ENCODE peak calls at places on chromosomes 6 and 20, in four cellular contexts. L is spleen, K is prostate gland, V is breast epithelium. Z is an unnamed sample. For H3K4me1, the result is how much of the 10 kb centered on the place peaks cover.

GRCh38 chr6:43803055-43803782 is 33.2 kb downstream of the VEGFA start:
- DNase-seq in L (no peak), K (no peak), V (no peak), Z (no peak)

GRCh38 chr6:4274382-4275082 is 139.2 kb upstream of the ECI2 start:
- DNase-seq in L (no peak), K (no peak), V (no peak), Z (no peak)

GRCh38 chr6:28776269-28777146 is 147.3 kb downstream of the TRIM27 start:
- DNase-seq in L (no peak), K (no peak), V (no peak), Z (no peak)

GRCh38 chr20:64222273-64222672 is 33.3 kb upstream of the PCMTD2 start:
- DNase-seq in L (no peak), K (no peak), V (no peak), Z (no peak)

GRCh38 chr6:6611486-6611885 is 23.0 kb downstream of the LY86 start:
- DNase-seq in L (no peak), K (no peak), V (no peak), Z (no peak)

GRCh38 chr6:138128096-138128495 is 20.9 kb upstream of the PERP start:
- DNase-seq in L (no peak), K (no peak), V (no peak), Z (no peak)

GRCh38 chr6:19180348-19181073 is 656.7 kb upstream of the ID4 start:
- DNase-seq in L (no peak), K (peak), V (no peak), Z (peak)

GRCh38 chr20:20483328-20483727 is 115.4 kb downstream of the INSM1 start:
- DNase-seq in L (no peak), K (no peak), V (no peak), Z (no peak)

GRCh38 chr6:101001012-101001411 is 119.9 kb upstream of the ASCC3 start:
- DNase-seq in L (no peak), K (no peak), V (no peak), Z (no peak)

GRCh38 chr20:50320910-50321796 is 130.5 kb downstream of the CEBPB start:
- DNase-seq in L (peak), K (peak), V (peak), Z (peak)

GRCh38 chr20:51864967-51865366 is 62.6 kb upstream of the SALL4 start:
- DNase-seq in L (no peak), K (no peak), V (no peak), Z (no peak)

GRCh38 chr6:31057426-31058003 is 47.2 kb downstream of the MUC22 start:
- DNase-seq in L (no peak), K (no peak), V (no peak), Z (no peak)

GRCh38 chr6:5302220-5302946 is 41.1 kb downstream of the FARS2 start:
- DNase-seq in L (no peak), K (no peak), V (no peak), Z (no peak)

GRCh38 chr6:159089909-159090308 is 45.1 kb upstream of the TAGAP start:
- DNase-seq in L (no peak), K (no peak), V (no peak), Z (no peak)

GRCh38 chr6:130198483-130199035 is 24.2 kb downstream of the SAMD3 start:
- DNase-seq in L (no peak), K (no peak), V (no peak), Z (no peak)

GRCh38 chr6:41846666-41847237 is 48.4 kb downstream of the USP49 start:
- DNase-seq in L (no peak), K (peak), V (peak), Z (no peak)

GRCh38 chr6:157990321-157991066 is 8.8 kb downstream of the SYNJ2 start:
- DNase-seq in L (peak), K (no peak), V (no peak), Z (no peak)

GRCh38 chr20:7627734-7628663 is 312.3 kb downstream of the HAO1 start:
- DNase-seq in L (no peak), K (no peak), V (no peak), Z (no peak)

GRCh38 chr20:366042-366718 is 14.4 kb upstream of the TRIB3 start:
- DNase-seq in L (no peak), K (peak), V (no peak), Z (no peak)

GRCh38 chr6:44002591-44003344 is 124.5 kb downstream of the MRPL14 start:
- DNase-seq in L (peak), K (peak), V (peak), Z (no peak)

GRCh38 chr6:154766288-154766687 is 33.1 kb downstream of the SCAF8 start:
- DNase-seq in L (no peak), K (no peak), V (no peak), Z (no peak)

GRCh38 chr6:113271437-113271836 is 585.7 kb upstream of the MARCKS start:
- DNase-seq in L (no peak), K (no peak), V (no peak), Z (peak)

DNA sequence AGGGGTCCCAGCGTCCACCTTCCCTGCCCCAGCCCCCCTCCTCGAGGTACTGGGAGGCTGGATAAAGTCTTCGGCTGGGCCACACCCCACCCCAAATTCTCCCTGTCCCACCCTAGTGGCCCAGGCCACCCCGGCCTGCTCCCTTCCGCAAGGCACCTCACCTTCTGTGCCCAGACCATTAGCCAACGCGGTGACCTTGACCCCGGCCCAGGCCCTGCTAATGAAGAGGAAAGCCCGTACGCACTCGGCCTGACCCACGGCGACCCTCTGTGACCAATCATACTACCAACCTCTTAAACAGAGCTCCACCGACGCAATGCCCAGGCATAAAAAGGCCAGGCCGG is 182 bp upstream of the OXT start:
- DNase-seq in L (peak), K (no peak), V (no peak), Z (no peak)
- H3K4me3 ChIP-seq in L (peak), K (peak), V (peak), Z (no peak)

GRCh38 chr6:81750201-81750600 is 2.3 kb downstream of the TENT5A start:
- DNase-seq in L (no peak), K (no peak), V (no peak), Z (no peak)

GRCh38 chr6:81748946-81749345 is 3.5 kb downstream of the TENT5A start:
- DNase-seq in L (no peak), K (no peak), V (no peak), Z (no peak)

GRCh38 chr6:81749704-81750103 is 2.8 kb downstream of the TENT5A start:
- DNase-seq in L (no peak), K (no peak), V (no peak), Z (no peak)

GRCh38 chr6:81744136-81744535 is 8.3 kb downstream of the TENT5A start:
- DNase-seq in L (no peak), K (no peak), V (no peak), Z (no peak)

GRCh38 chr6:81747327-81747726 is 5.2 kb downstream of the TENT5A start:
- DNase-seq in L (no peak), K (no peak), V (no peak), Z (no peak)
- H3K4me1 ChIP-seq in L (under half), K (under half), V (under half), Z (half or more)

DNA sequence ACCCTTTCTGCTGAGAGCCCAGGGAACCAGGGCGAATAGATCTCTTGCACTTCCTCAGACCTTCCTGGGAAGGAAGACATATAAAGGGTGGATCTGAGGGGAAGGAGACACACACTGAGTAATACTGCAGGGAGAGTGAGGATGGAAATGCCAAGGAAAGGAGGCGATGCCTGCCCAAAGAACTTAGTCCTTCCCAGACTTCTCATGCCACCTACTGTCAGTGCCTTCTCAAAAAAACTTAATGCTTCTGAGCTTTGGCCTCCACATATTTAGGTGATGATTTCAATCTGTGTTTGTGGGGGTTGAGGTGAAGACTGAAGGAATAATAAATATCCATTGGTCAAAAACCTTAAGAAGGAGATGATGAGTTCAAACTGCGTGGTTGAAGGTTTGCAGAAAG is 9.7 kb downstream of the BTN3A1 start:
- DNase-seq in L (no peak), K (no peak), V (no peak), Z (no peak)
- TF ChIP-seq CTCF in L (no peak), K (no peak), V (no peak), Z (no peak)

DNA sequence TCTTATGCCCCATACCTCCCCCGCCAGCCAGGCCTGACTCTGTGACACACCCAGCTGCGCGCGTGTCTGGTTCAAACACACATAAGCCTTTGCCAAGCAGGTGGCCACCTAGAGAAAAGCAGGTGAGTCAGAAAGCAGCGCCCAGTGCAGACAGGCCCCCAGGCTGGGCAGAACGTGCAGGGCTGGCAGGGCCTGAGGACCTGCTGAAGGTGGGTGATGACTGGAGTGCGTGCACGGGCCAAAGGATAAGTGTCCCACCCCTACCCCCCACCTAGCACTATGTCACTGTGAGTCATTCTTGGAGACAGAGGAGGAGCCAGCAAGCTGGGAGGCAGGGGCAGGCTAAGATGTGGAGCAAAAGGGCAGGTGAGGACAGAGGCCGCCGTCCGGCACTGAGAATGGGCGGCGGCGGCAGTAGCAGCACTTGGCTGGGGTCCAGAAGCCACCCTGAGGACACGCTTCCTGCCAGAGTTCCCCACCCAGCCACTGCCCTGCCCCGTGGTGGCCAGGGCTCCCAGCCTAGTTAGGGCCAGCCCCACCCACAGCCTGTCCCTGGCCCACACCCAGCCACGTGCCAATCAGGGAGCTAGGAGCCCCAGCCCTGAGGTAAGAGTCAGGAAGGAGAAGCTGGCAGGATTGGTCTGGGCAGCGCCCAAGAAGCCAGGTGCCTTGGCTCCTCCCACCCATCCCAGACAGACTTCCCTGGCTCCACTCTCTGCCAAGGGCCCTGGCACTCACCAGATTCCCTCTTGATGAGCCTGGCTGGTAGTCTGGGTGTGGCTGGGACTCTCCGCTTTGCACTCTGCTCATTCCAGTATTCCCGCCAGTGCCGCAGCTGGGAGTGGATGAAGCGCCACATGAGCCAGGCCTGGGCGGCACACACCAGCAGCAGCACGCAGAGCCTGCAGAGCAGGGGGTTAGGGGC is 72.7 kb downstream of the TRAM2 start:
- DNase-seq in L (peak), K (peak), V (peak), Z (peak)
- H3K4me3 ChIP-seq in L (no peak), K (no peak), V (no peak), Z (no peak)

DNA sequence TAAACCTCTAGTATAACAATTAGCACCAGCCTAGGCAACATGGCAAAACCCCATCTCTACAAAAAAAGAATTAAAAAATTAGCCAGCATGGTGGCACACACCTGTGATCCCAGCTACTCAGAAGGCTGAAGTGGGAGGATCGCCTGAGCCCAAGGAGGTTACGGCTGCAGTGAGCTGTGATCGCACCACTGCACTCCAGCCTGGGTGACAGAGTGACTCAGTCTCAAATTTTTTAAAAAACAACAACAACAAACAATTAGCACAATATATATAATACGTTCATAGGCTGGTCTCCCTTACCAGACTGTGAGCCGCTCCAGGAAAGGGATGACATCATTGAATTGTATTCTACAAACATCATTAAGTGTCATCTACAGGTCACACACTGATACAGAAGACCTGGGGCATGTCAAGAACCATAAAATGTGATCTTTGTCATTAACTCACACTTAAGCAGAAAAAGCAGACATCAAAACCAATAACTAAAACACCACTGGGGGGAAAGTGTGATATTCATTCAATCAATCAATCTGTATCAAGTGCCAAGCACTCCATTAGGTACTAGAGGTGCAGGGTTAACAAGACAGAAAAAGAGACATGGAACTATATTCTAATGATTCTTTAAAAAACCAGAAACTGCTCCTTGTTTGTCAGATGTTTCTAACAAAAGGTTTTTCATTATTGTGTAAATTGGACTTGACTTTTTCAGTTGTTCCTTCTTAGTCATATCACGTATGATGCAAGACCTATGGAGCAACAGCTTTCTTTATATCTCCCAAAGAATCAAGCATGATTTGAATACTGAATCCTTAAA is 17.8 kb downstream of the MAP3K5 start:
- DNase-seq in L (no peak), K (no peak), V (no peak), Z (no peak)
- H3K4me1 ChIP-seq in L (under half), K (under half), V (under half), Z (under half)

GRCh38 chr6:108562503-108562993 is 1.8 kb downstream of the FOXO3 start:
- DNase-seq in L (peak), K (peak), V (no peak), Z (peak)
- TF ChIP-seq CTCF in L (no peak), K (peak), V (no peak), Z (no peak)

GRCh38 chr6:108168980-108169800 is 3.4 kb downstream of the NR2E1 start:
- DNase-seq in L (no peak), K (no peak), V (no peak), Z (no peak)
- H3K4me3 ChIP-seq in L (peak), K (no peak), V (no peak), Z (no peak)

GRCh38 chr20:36465109-36466080 is 75.9 kb upstream of the MYL9 start:
- DNase-seq in L (no peak), K (no peak), V (no peak), Z (peak)
- H3K4me1 ChIP-seq in L (half or more), K (under half), V (under half), Z (half or more)

Z was measured in tibial nerve.